ENCODE peak calls at places on chromosome 3, in four cellular contexts. W is kidney; U is LoVo; A is stimulated activated CD8-positive, alpha-beta memory T cell treated with anti-CD3 and anti-CD28 coated beads, Interleukin-4, amount 100 ng/mL, for 4 hours. C is an unnamed sample.

GRCh38 chr3:173109143-173109542 is 31.9 kb downstream of the SPATA16 start:
- DNase-seq in U (no peak), W (no peak), A (no peak), C (no peak)

GRCh38 chr3:51706788-51707731 is at the start of gene GRM2:
- DNase-seq in U (no peak), W (peak; percentile 92), A (no peak), C (peak; percentile 95)

GRCh38 chr3:163490119-163490518 is 1588.2 kb downstream of the SI start:
- DNase-seq in W (no peak), U (peak; percentile 31), A (no peak), C (no peak)

GRCh38 chr3:45644467-45645201 is 44.6 kb upstream of the SACM1L start:
- DNase-seq in U (no peak), W (no peak), A (no peak), C (no peak)

GRCh38 chr3:14980689-14981088 is 33.3 kb downstream of the NR2C2 start:
- DNase-seq in W (no peak), U (no peak), A (no peak), C (no peak)

GRCh38 chr3:197787412-197787811 is 3.6 kb upstream of the LRCH3 start:
- DNase-seq in A (no peak), W (no peak), U (no peak), C (no peak)

GRCh38 chr3:67083277-67083676 is 85.2 kb downstream of the KBTBD8 start:
- DNase-seq in A (peak; percentile 30), U (no peak), W (no peak), C (no peak)

GRCh38 chr3:46561951-46562350 is 4.2 kb downstream of the LRRC2 start:
- DNase-seq in U (no peak), W (no peak), A (no peak), C (no peak)

GRCh38 chr3:169923189-169923588 is 11.8 kb downstream of the SAMD7 start:
- DNase-seq in U (no peak), W (peak; percentile 77), A (no peak), C (no peak)

GRCh38 chr3:15667484-15667883 is 65.9 kb downstream of the BTD start:
- DNase-seq in U (no peak), W (no peak), A (peak; percentile 7), C (no peak)

GRCh38 chr3:14216257-14217048 is 37.8 kb downstream of the LSM3 start:
- DNase-seq in A (peak; percentile 20), W (no peak), U (no peak), C (no peak)

GRCh38 chr3:4656059-4656458 is 162.9 kb downstream of the ITPR1 start:
- DNase-seq in A (no peak), U (peak; percentile 42), W (peak; percentile 70), C (no peak)

GRCh38 chr3:46866720-46867549 is 3.7 kb upstream of the MYL3 start:
- DNase-seq in W (peak; percentile 93), U (peak; percentile 41), A (peak; percentile 58), C (no peak)

GRCh38 chr3:20669184-20669583 is 483.2 kb upstream of the SGO1 start:
- DNase-seq in A (no peak), U (no peak), W (no peak), C (no peak)

GRCh38 chr3:123028233-123028828 is 768 bp upstream of the SEMA5B start:
- DNase-seq in U (peak; percentile 59), W (no peak), A (no peak), C (no peak)

GRCh38 chr3:134008630-134009156 is 21.0 kb downstream of the SLCO2A1 start:
- DNase-seq in A (no peak), U (peak; percentile 61), W (no peak), C (no peak)

GRCh38 chr3:128800241-128801187 is 74.5 kb downstream of the RAB7A start:
- DNase-seq in U (no peak), W (no peak), A (no peak), C (no peak)

GRCh38 chr3:64368163-64369025 is 143.1 kb upstream of the PRICKLE2 start:
- DNase-seq in W (no peak), U (no peak), A (no peak), C (no peak)

GRCh38 chr3:123880998-123881561 is 3.1 kb downstream of the MYLK start:
- DNase-seq in A (no peak), U (no peak), W (peak; percentile 66), C (no peak)

GRCh38 chr3:133812872-133813271 is 7.3 kb downstream of the SRPRB start:
- DNase-seq in U (no peak), A (no peak), W (no peak), C (no peak)

GRCh38 chr3:71581981-71582611 is 1.4 kb downstream of the FOXP1 start:
- DNase-seq in A (no peak), W (peak; percentile 86), U (peak; percentile 29), C (peak; percentile 88)

GRCh38 chr3:46097691-46098241 is 70.5 kb upstream of the XCR1 start:
- DNase-seq in U (no peak), W (no peak), A (no peak), C (no peak)

GRCh38 chr3:65110661-65111060 is 422.9 kb upstream of the ADAMTS9 start:
- DNase-seq in A (no peak), U (no peak), W (no peak), C (no peak)

GRCh38 chr3:117606860-117607259 is 897.3 kb downstream of the TUSC7 start:
- DNase-seq in A (no peak), U (no peak), W (no peak), C (no peak)

GRCh38 chr3:186705882-186706780 is 11.0 kb upstream of the KNG1 start:
- DNase-seq in A (no peak), W (no peak), U (no peak), C (no peak)

GRCh38 chr3:158105124-158105709 is 1.0 kb downstream of the SHOX2 start:
- DNase-seq in W (no peak), U (no peak), A (no peak), C (no peak)

GRCh38 chr3:49410102-49410843 is 1.5 kb downstream of the RHOA start:
- DNase-seq in U (no peak), A (no peak), W (no peak), C (no peak)

GRCh38 chr3:48088056-48088748 is 72.0 kb upstream of the MAP4 start:
- DNase-seq in A (no peak), U (no peak), W (no peak), C (no peak)

GRCh38 chr3:150227839-150228238 is 180.3 kb upstream of the TSC22D2 start:
- DNase-seq in A (no peak), W (peak; percentile 43), U (no peak), C (no peak)

GRCh38 chr3:154678271-154678670 is 248.3 kb upstream of the GPR149 start:
- DNase-seq in A (no peak), U (no peak), W (no peak), C (no peak)

GRCh38 chr3:19932422-19932821 is 1.6 kb downstream of the EFHB start:
- DNase-seq in U (no peak), W (no peak), A (no peak), C (no peak)

GRCh38 chr3:149424921-149425320 is 47.5 kb upstream of the TM4SF1 start:
- DNase-seq in W (no peak), A (no peak), U (no peak), C (no peak)

GRCh38 chr3:14144423-14145075 is 19.7 kb downstream of the TMEM43 start:
- DNase-seq in A (peak; percentile 32), U (peak; percentile 93), W (peak; percentile 80), C (no peak)

GRCh38 chr3:124773351-124774304 is 43.4 kb downstream of the UMPS start:
- DNase-seq in U (no peak), A (no peak), W (no peak), C (peak; percentile 90)

GRCh38 chr3:106086636-106087035 is 217.8 kb upstream of the CBLB start:
- DNase-seq in W (no peak), U (peak; percentile 6), A (no peak), C (no peak)

C was measured in chondrocyte.